ENCODE peak calls at places on chromosomes 2 and 18, in ten cellular contexts. S, N, E, R, Z, D, M, I, X and L are unnamed samples.
A peak's percentile ranks its signal among the peaks of the same experiment; 100 is the strongest.

GRCh38 chr2:102025016-102025491 is 33.3 kb downstream of the IL1R2 start:
- DNase-seq in X (no peak), I (no peak), Z (no peak), N (no peak), E (peak; percentile 49), S (no peak), R (no peak), M (no peak), D (peak; percentile 80), L (no peak)

GRCh38 chr2:39232141-39232540 is 11.6 kb downstream of the CDKL4 start:
- DNase-seq in X (no peak), D (no peak), Z (no peak), N (no peak), R (no peak), M (no peak), S (no peak), E (peak; percentile 15), I (no peak), L (no peak)

GRCh38 chr2:28587526-28588230 is 91.8 kb downstream of the PLB1 start:
- DNase-seq in E (no peak), I (no peak), X (no peak), D (no peak), Z (no peak), S (no peak), N (no peak), R (no peak), M (peak; percentile 34), L (no peak)

GRCh38 chr2:125516496-125517109 is 1139.4 kb upstream of the GYPC start:
- DNase-seq in I (no peak), N (no peak), D (peak; percentile 10), M (no peak), E (peak; percentile 1), X (no peak), Z (peak; percentile 26), R (no peak), S (no peak), L (no peak)

GRCh38 chr18:48709371-48709770 is 170.5 kb downstream of the CTIF start:
- DNase-seq in M (no peak), D (no peak), S (no peak), Z (no peak), E (no peak), R (no peak), N (no peak), I (peak; percentile 70), X (peak; percentile 24), L (no peak)

GRCh38 chr2:217685255-217685605 is 317.6 kb downstream of the TNS1 start:
- DNase-seq in N (no peak), I (no peak), X (no peak), D (peak; percentile 65), E (peak; percentile 95), Z (peak; percentile 58), S (no peak), M (peak; percentile 39), R (peak; percentile 85), L (peak; percentile 91)

GRCh38 chr2:167209784-167210183 is 321.5 kb downstream of the XIRP2 start:
- DNase-seq in R (no peak), I (no peak), M (no peak), N (no peak), X (no peak), E (peak; percentile 46), S (no peak), Z (no peak), D (no peak), L (no peak)

GRCh38 chr2:23256643-23257042 is 128.3 kb upstream of the KLHL29 start:
- DNase-seq in S (no peak), E (no peak), X (no peak), N (no peak), I (no peak), R (no peak), Z (no peak), D (no peak), M (no peak), L (no peak)

GRCh38 chr2:190990132-190990531 is 23.8 kb downstream of the STAT1 start:
- DNase-seq in I (no peak), D (no peak), S (no peak), E (no peak), X (no peak), R (no peak), M (no peak), N (no peak), Z (no peak), L (no peak)
- TF ChIP-seq POLR2A in I (no peak), D (no peak), S (no peak), E (no peak), X (no peak), R (no peak), M (no peak), N (no peak), Z (no peak), L (no peak)

GRCh38 chr2:8984855-8985254 is 18.6 kb downstream of the MBOAT2 start:
- DNase-seq in E (no peak), S (no peak), X (no peak), N (no peak), Z (no peak), I (no peak), M (no peak), D (no peak), R (no peak), L (no peak)

GRCh38 chr2:8984152-8984551 is 19.3 kb downstream of the MBOAT2 start:
- DNase-seq in Z (no peak), R (no peak), M (no peak), X (no peak), D (no peak), I (no peak), N (no peak), E (no peak), S (no peak), L (no peak)

GRCh38 chr2:8985561-8986326 is 17.7 kb downstream of the MBOAT2 start:
- DNase-seq in S (no peak), E (peak; percentile 41), I (no peak), R (no peak), M (no peak), Z (no peak), N (no peak), D (no peak), X (no peak), L (no peak)

GRCh38 chr2:8987413-8987812 is 16.1 kb downstream of the MBOAT2 start:
- DNase-seq in S (no peak), M (no peak), I (no peak), Z (no peak), N (no peak), R (no peak), E (peak; percentile 56), X (no peak), D (no peak), L (no peak)

GRCh38 chr2:8986327-8986976 is 17.0 kb downstream of the MBOAT2 start:
- DNase-seq in X (no peak), D (peak; percentile 36), R (no peak), Z (no peak), M (no peak), N (no peak), E (no peak), I (no peak), S (no peak), L (no peak)
- TF ChIP-seq CTCF in X (no peak), D (peak; percentile 79), R (no peak), Z (no peak), M (no peak), N (no peak), E (peak; percentile 16), I (no peak), S (no peak), L (no peak)

GRCh38 chr2:100397976-100398375 is 19.5 kb downstream of the CHST10 start:
- DNase-seq in N (no peak), R (no peak), D (no peak), I (no peak), M (no peak), X (no peak), E (no peak), Z (no peak), S (no peak), L (no peak)

GRCh38 chr2:100399714-100400113 is 17.8 kb downstream of the CHST10 start:
- DNase-seq in N (no peak), E (no peak), S (no peak), X (no peak), M (no peak), R (no peak), D (no peak), Z (no peak), I (no peak), L (no peak)

GRCh38 chr2:100403722-100404121 is 13.7 kb downstream of the CHST10 start:
- DNase-seq in Z (no peak), I (no peak), S (no peak), N (no peak), R (no peak), X (no peak), M (no peak), D (no peak), E (no peak), L (no peak)

GRCh38 chr2:100397117-100397860 is 20.2 kb downstream of the CHST10 start:
- DNase-seq in E (peak; percentile 65), N (no peak), S (no peak), I (no peak), D (no peak), R (no peak), Z (no peak), X (no peak), M (no peak), L (peak; percentile 68)

DNA sequence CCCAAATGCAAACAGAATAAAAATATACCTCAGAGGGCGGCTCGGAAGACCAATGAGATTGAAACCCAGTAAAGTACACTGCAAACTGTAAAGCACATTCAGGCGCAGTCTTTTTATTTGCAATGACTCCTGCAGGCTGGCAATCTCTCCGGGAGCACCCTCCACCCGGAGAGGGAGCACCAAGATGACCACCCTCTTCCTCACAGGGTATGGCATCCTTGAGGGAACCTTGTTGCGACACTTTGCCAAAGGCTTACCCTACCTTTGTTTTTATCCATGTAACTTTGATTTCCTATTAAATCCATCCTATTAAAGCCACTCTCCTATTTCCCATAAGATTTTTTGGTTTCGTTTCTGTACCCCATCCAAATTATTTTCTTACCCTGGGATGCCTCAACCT is 16.2 kb downstream of the CHST10 start:
- DNase-seq in D (no peak), X (no peak), I (no peak), R (no peak), N (no peak), S (no peak), M (no peak), Z (no peak), E (no peak), L (no peak)
- H3K36me3 ChIP-seq in D (peaks cover 26% of the 10 kb centered on the region), X (no peaks in the 10 kb centered on the region), I (no peaks in the 10 kb centered on the region), R (no peaks in the 10 kb centered on the region), N (peaks cover 88% of the 10 kb centered on the region), S (no peaks in the 10 kb centered on the region), M (peaks cover 4% of the 10 kb centered on the region), Z (no peaks in the 10 kb centered on the region), E (peaks cover 10% of the 10 kb centered on the region), L (no peaks in the 10 kb centered on the region)

GRCh38 chr2:60550151-60550983 is 3.1 kb downstream of the BCL11A start:
- DNase-seq in N (no peak), R (no peak), M (peak; percentile 90), D (peak; percentile 56), I (peak; percentile 79), E (peak; percentile 82), X (peak; percentile 82), S (peak; percentile 83), Z (peak; percentile 87), L (peak; percentile 83)

GRCh38 chr2:60550984-60551240 is 2.5 kb downstream of the BCL11A start:
- DNase-seq in D (no peak), Z (no peak), E (no peak), N (no peak), X (no peak), I (no peak), S (no peak), R (no peak), M (no peak), L (no peak)

GRCh38 chr2:60551241-60552095 is 2.0 kb downstream of the BCL11A start:
- DNase-seq in I (no peak), D (no peak), E (no peak), R (no peak), N (no peak), S (peak; percentile 55), X (peak; percentile 67), M (peak; percentile 64), Z (peak; percentile 52), L (peak; percentile 53)

GRCh38 chr2:60548844-60549243 is 4.6 kb downstream of the BCL11A start:
- DNase-seq in N (no peak), M (no peak), R (no peak), S (no peak), Z (no peak), X (no peak), I (no peak), E (no peak), D (no peak), L (no peak)

GRCh38 chr2:60549250-60550150 is 4.0 kb downstream of the BCL11A start:
- DNase-seq in N (no peak), E (no peak), M (no peak), S (peak; percentile 48), I (peak; percentile 21), R (no peak), X (peak; percentile 73), Z (peak; percentile 38), D (no peak), L (peak; percentile 32)
- TF ChIP-seq POLR2A in N (no peak), E (no peak), M (peak; percentile 19), S (no peak), I (no peak), R (no peak), X (no peak), Z (no peak), D (no peak), L (no peak)